ENCODE peak calls at places on chromosomes 4 and X, in four cellular contexts. G is Karpas-422, S is GM23248, Z is fibroblast of lung. N is an unnamed sample.

GRCh38 chrX:133290076-133290475 is 71.9 kb upstream of the TFDP3 start:
- DNase-seq in Z (no peak), G (no peak), S (peak), N (peak)

GRCh38 chr4:52982246-52982950 is 120.3 kb downstream of the RASL11B start:
- DNase-seq in Z (peak), G (peak), S (peak), N (peak)

GRCh38 chrX:118652717-118653116 is 74.7 kb upstream of the IL13RA1 start:
- DNase-seq in G (no peak), Z (peak), S (peak), N (peak)

GRCh38 chr4:87461281-87461700 is 38.9 kb downstream of the NUDT9 start:
- DNase-seq in S (peak), G (peak), Z (peak), N (no peak)

GRCh38 chr4:55784747-55785146 is 34.8 kb upstream of the EXOC1L start:
- DNase-seq in S (no peak), Z (no peak), G (no peak), N (no peak)

GRCh38 chr4:37762294-37763163 is 64.0 kb upstream of the PGM2 start:
- DNase-seq in S (peak), Z (peak), G (peak), N (no peak)

GRCh38 chr4:160485071-160485687 is 1382.3 kb downstream of the RAPGEF2 start:
- DNase-seq in G (no peak), S (no peak), Z (no peak), N (no peak)

GRCh38 chr4:154982187-154983047 is 201.3 kb downstream of the RBM46 start:
- DNase-seq in G (peak), S (peak), Z (peak), N (peak)

GRCh38 chrX:110087485-110088356 is 84.8 kb downstream of the TMEM164 start:
- DNase-seq in S (peak), Z (peak), G (no peak), N (peak)

GRCh38 chrX:39337461-39337860 is 536.2 kb downstream of the MID1IP1 start:
- DNase-seq in G (no peak), Z (no peak), S (no peak), N (no peak)

GRCh38 chrX:39331062-39331704 is 529.9 kb downstream of the MID1IP1 start:
- DNase-seq in Z (no peak), G (no peak), S (no peak), N (no peak)

GRCh38 chrX:39335447-39336235 is 534.4 kb downstream of the MID1IP1 start:
- DNase-seq in Z (no peak), S (no peak), G (no peak), N (no peak)

GRCh38 chrX:39338583-39338982 is 537.3 kb downstream of the MID1IP1 start:
- DNase-seq in G (no peak), S (no peak), Z (no peak), N (no peak)

DNA sequence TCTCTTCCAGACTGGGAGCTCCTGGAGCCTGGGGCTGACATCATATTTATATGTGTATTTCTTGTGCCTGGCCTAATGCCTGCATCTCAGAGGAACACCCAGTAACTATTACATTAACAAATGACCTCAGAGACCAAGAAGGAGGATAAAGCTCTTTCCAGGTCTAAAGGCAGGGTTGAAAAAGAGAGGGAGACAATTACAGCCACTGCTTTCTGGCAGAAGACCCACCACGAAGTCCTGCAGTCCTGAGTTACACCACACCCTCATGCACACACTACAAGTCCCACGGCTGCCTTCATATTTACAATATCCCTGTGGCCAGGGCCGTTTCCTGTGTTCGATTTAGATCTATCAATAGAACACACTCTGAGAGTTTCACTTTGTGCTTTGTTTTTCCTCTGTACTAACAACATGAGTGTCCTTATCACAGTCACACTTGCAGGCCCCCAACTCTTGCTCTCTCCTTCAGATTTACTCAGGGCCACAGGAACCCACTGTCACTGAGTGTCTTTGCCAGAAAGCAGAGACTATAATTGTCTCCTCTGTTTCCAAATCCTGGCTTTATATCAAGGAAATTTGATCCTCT is 535.5 kb downstream of the MID1IP1 start:
- DNase-seq in S (peak), Z (peak), G (no peak), N (peak)
- H3K27ac ChIP-seq in S (no peak), Z (no peak), G (no peak), N (no peak)

DNA sequence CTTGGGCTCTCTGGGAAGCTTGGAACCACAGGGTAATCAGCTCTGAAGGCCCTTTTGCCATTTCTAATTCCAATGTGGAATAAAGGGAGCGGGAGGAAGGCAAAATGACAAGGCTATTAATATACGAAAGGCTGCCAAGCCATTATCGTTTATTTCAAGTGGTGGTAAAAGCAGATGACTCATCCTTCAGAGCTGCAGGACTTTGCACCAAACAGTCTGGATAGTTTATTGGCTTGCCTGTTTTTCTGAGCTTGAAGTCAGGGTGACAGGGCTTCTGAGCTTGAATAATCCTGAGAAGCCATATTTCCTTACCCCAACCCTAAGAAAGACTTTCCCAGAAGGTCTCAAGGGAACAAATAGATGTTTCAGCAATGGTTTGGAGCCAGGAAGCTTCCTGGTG is 7.7 kb upstream of the GABRE start:
- DNase-seq in Z (peak), S (peak), G (no peak), N (peak)
- H2AFZ ChIP-seq in Z (no peak), S (no peak), G (no peak), N (no peak)

DNA sequence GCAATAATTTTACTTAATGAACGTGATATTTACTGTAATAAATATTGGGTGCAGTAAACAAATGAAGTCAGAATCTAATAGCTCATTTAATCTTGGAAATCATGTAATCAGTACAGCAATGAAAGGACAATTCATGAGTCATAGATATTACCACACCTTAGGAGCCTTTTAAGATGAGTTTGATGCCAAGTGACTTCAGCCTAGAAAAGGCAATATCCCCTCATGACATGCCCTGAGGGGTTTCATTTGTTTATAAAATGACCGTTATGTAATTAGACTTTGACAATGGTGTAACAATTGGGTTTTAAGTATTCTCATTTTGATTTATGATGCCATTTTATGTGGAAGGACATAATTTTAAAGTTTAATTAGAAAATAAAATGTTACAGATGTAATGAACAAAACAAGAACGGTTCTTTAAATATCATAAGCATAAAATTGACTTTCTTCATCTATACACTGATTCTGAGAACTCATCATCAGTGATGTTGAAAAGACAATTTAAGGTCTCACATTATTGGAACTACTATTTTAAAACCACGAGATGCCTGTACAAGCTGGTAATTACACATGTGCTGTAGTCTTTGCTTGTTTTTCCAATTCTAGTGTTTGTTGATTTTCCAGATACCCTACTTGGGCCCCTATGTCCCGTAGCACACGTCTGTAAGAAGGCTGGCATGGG is 5.0 kb downstream of the FGF2 start:
- DNase-seq in S (peak), Z (no peak), G (no peak), N (no peak)
- H3K4me2 ChIP-seq in S (peak), Z (no peak), G (no peak), N (peak)

GRCh38 chrX:115642304-115642703 is 81.3 kb downstream of the PLS3 start:
- DNase-seq in G (no peak), S (no peak), Z (no peak), N (no peak)
- H3K27ac ChIP-seq in G (no peak), S (peak), Z (peak), N (no peak)

GRCh38 chr4:156971168-156971601 is 414 bp downstream of the PDGFC start:
- DNase-seq in G (no peak), S (no peak), Z (no peak), N (no peak)
- H2AFZ ChIP-seq in G (no peak), S (peak), Z (no peak), N (peak)

GRCh38 chr4:98546910-98547544 is 111.4 kb downstream of the TSPAN5 start:
- DNase-seq in G (no peak), Z (peak), S (peak), N (peak)
- H3K4me2 ChIP-seq in G (peak), Z (peak), S (peak), N (peak)

N was measured in osteoblast.